ENCODE peak calls at places on chromosome 12, in six cellular contexts. K is lower lobe of right lung, A is bronchial epithelial cell, Y is GM23338, W is omental fat pad, R is PC-3. H is an unnamed sample.
A peak's percentile ranks its signal among the peaks of the same experiment; 100 is the strongest.

GRCh38 chr12:121668750-121669524 is 517 bp downstream of the MORN3 start:
- DNase-seq in K (no peak), A (no peak), Y (peak; percentile 92), W (no peak), R (peak; percentile 61), H (no peak)

GRCh38 chr12:79983492-79983891 is 48.6 kb upstream of the PPP1R12A start:
- DNase-seq in K (no peak), A (peak; percentile 9), Y (no peak), W (no peak), R (peak; percentile 97), H (peak; percentile 92)

GRCh38 chr12:55712154-55712553 is 3.7 kb upstream of the BLOC1S1 start:
- DNase-seq in K (no peak), A (no peak), Y (no peak), W (no peak), R (no peak), H (no peak)

GRCh38 chr12:66070378-66071120 is 60.0 kb downstream of the LLPH start:
- DNase-seq in K (no peak), A (no peak), Y (no peak), W (no peak), R (no peak), H (no peak)

GRCh38 chr12:54958048-54958658 is 26.4 kb downstream of the TESPA1 start:
- DNase-seq in K (no peak), A (peak; percentile 75), Y (peak; percentile 75), W (no peak), R (peak; percentile 87), H (peak; percentile 55)

GRCh38 chr12:41345071-41345470 is 157.0 kb downstream of the PDZRN4 start:
- DNase-seq in K (no peak), A (no peak), Y (no peak), W (no peak), R (no peak), H (peak; percentile 4)

GRCh38 chr12:638948-639557 is 24.2 kb downstream of the NINJ2 start:
- DNase-seq in K (no peak), A (no peak), Y (no peak), W (no peak), R (no peak), H (no peak)

GRCh38 chr12:118494776-118495175 is 118.4 kb downstream of the SUDS3 start:
- DNase-seq in K (no peak), A (peak; percentile 20), Y (no peak), W (no peak), R (no peak), H (peak; percentile 1)

GRCh38 chr12:46785413-46785812 is 40.4 kb downstream of the SLC38A4 start:
- DNase-seq in K (no peak), A (no peak), Y (no peak), W (no peak), R (no peak), H (no peak)

GRCh38 chr12:20125259-20125919 is 242.9 kb upstream of the PDE3A start:
- DNase-seq in K (no peak), A (no peak), Y (no peak), W (no peak), R (no peak), H (no peak)

GRCh38 chr12:123100882-123101281 is 50.0 kb downstream of the PITPNM2 start:
- DNase-seq in K (no peak), A (no peak), Y (no peak), W (no peak), R (no peak), H (no peak)

GRCh38 chr12:75660805-75661404 is 149.5 kb upstream of the KRR1 start:
- DNase-seq in K (no peak), A (peak; percentile 97), Y (no peak), W (no peak), R (peak; percentile 87), H (peak; percentile 71)

GRCh38 chr12:132239796-132240668 is 89.4 kb downstream of the GALNT9 start:
- DNase-seq in K (peak; percentile 28), A (no peak), Y (no peak), W (no peak), R (no peak), H (no peak)

GRCh38 chr12:1309610-1310009 is 284.8 kb downstream of the FBXL14 start:
- DNase-seq in K (no peak), A (no peak), Y (no peak), W (no peak), R (no peak), H (no peak)

GRCh38 chr12:122861586-122861970 is 26.3 kb downstream of the HIP1R start:
- DNase-seq in K (no peak), A (no peak), Y (no peak), W (no peak), R (no peak), H (no peak)

GRCh38 chr12:71589478-71589881 is 74.2 kb downstream of the ZFC3H1 start:
- DNase-seq in K (no peak), A (peak; percentile 86), Y (no peak), W (no peak), R (no peak), H (peak; percentile 64)

GRCh38 chr12:26121841-26122680 is 2.8 kb downstream of the BHLHE41 start:
- DNase-seq in K (peak; percentile 67), A (no peak), Y (peak; percentile 51), W (no peak), R (peak; percentile 35), H (no peak)

GRCh38 chr12:88142610-88142991 is 494 bp downstream of the TMTC3 start:
- DNase-seq in K (peak; percentile 57), A (peak; percentile 47), Y (peak; percentile 51), W (no peak), R (peak; percentile 17), H (peak; percentile 14)

GRCh38 chr12:49763006-49763591 is 21.7 kb downstream of the TMBIM6 start:
- DNase-seq in K (peak; percentile 80), A (no peak), Y (peak; percentile 90), W (peak; percentile 76), R (peak; percentile 45), H (no peak)

GRCh38 chr12:31815096-31815495 is 86.3 kb upstream of the AMN1 start:
- DNase-seq in K (no peak), A (no peak), Y (no peak), W (no peak), R (no peak), H (no peak)

GRCh38 chr12:65607271-65607880 is 216.9 kb upstream of the HMGA2 start:
- DNase-seq in K (no peak), A (peak; percentile 70), Y (peak; percentile 17), W (no peak), R (peak; percentile 92), H (no peak)

GRCh38 chr12:53624453-53624852 is 1.7 kb downstream of the ATF7 start:
- DNase-seq in K (no peak), A (peak; percentile 48), Y (no peak), W (no peak), R (no peak), H (no peak)

GRCh38 chr12:124525455-124525854 is 42.0 kb downstream of the NCOR2 start:
- DNase-seq in K (no peak), A (no peak), Y (no peak), W (no peak), R (no peak), H (no peak)

GRCh38 chr12:53214687-53215455 is 7.8 kb upstream of the ITGB7 start:
- DNase-seq in K (no peak), A (no peak), Y (peak; percentile 60), W (no peak), R (no peak), H (no peak)

GRCh38 chr12:116339800-116340371 is 62.4 kb upstream of the MED13L start:
- DNase-seq in K (no peak), A (no peak), Y (no peak), W (no peak), R (no peak), H (no peak)

GRCh38 chr12:110684322-110684836 is 4.5 kb downstream of the HVCN1 start:
- DNase-seq in K (no peak), A (no peak), Y (no peak), W (no peak), R (peak; percentile 23), H (no peak)

GRCh38 chr12:12714276-12715001 is 2.7 kb upstream of the CDKN1B start:
- DNase-seq in K (peak; percentile 60), A (peak; percentile 28), Y (peak; percentile 71), W (no peak), R (peak; percentile 35), H (no peak)

GRCh38 chr12:122022393-122023338 is 982 bp downstream of the BCL7A start:
- DNase-seq in K (no peak), A (no peak), Y (peak; percentile 22), W (no peak), R (peak; percentile 44), H (no peak)

GRCh38 chr12:112971248-112971647 is 7.1 kb upstream of the OAS2 start:
- DNase-seq in K (no peak), A (no peak), Y (no peak), W (no peak), R (no peak), H (no peak)

GRCh38 chr12:131157739-131158138 is 204.0 kb downstream of the ADGRD1 start:
- DNase-seq in K (no peak), A (no peak), Y (no peak), W (no peak), R (no peak), H (no peak)

GRCh38 chr12:131163189-131163738 is 209.6 kb downstream of the ADGRD1 start:
- DNase-seq in K (no peak), A (no peak), Y (no peak), W (no peak), R (no peak), H (no peak)

GRCh38 chr12:131162113-131162512 is 208.4 kb downstream of the ADGRD1 start:
- DNase-seq in K (no peak), A (no peak), Y (no peak), W (no peak), R (no peak), H (no peak)

GRCh38 chr12:131155131-131155530 is 201.4 kb downstream of the ADGRD1 start:
- DNase-seq in K (no peak), A (no peak), Y (no peak), W (no peak), R (no peak), H (no peak)

DNA sequence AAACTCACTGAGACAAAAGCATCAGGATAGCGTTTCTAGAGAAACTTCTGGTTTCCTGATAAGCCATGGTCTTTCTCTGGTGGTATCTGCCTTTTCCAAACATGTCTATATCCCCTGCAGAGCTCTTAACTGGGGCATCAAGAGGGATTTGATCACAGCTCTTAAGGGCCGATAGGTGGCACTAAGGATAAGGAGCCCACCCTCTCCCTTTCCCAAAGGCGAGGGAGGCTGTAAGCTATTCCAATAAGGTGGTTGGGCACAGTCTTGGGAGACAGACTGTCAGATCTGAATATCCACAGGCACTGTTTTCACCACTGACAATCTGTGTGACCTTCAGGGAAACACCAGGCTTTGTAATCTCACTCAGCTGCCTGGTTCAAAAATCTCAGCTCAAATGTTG is 206.0 kb downstream of the ADGRD1 start:
- DNase-seq in K (no peak), A (no peak), Y (peak; percentile 73), W (no peak), R (peak; percentile 23), H (no peak)
- TF ChIP-seq CTCF in K (no peak), A (no peak), Y (peak; percentile 73), W (no peak), R (peak; percentile 39), H (no peak)

GRCh38 chr12:100120355-100120754 is 22.3 kb downstream of the BLTP3B start:
- DNase-seq in K (no peak), A (no peak), Y (no peak), W (no peak), R (no peak), H (no peak)
- TF ChIP-seq CTCF in K (no peak), A (no peak), Y (no peak), W (no peak), R (no peak), H (no peak)

GRCh38 chr12:108305520-108305919 is 33.6 kb downstream of the CMKLR1 start:
- DNase-seq in K (peak; percentile 83), A (peak; percentile 26), Y (no peak), W (peak; percentile 67), R (peak; percentile 43), H (peak; percentile 7)
- TF ChIP-seq CTCF in K (no peak), A (no peak), Y (no peak), W (no peak), R (no peak), H (no peak)

GRCh38 chr12:3164454-3165310 is 87.5 kb downstream of the TSPAN9 start:
- DNase-seq in K (no peak), A (no peak), Y (no peak), W (no peak), R (no peak), H (no peak)
- TF ChIP-seq CTCF in K (no peak), A (no peak), Y (no peak), W (no peak), R (no peak), H (no peak)

H was measured in foreskin keratinocyte.